ENCODE peak calls at places on chromosomes 11 and 22, in five cellular contexts. P, S, L, G and U are unnamed samples.
A peak's percentile ranks its signal among the peaks of the same experiment; 100 is the strongest.

GRCh38 chr11:67031791-67032561 is 9.0 kb downstream of the SYT12 start:
- DNase-seq in P (no peak), S (no peak), L (no peak), G (no peak), U (no peak)

GRCh38 chr22:31683181-31684105 is 21.4 kb upstream of the PISD start:
- DNase-seq in P (no peak), S (no peak), L (no peak), G (no peak), U (no peak)

GRCh38 chr22:44025171-44026065 is 1.3 kb downstream of the PARVB start:
- DNase-seq in P (peak; percentile 81), S (no peak), L (no peak), G (peak; percentile 88), U (peak; percentile 36)

GRCh38 chr11:44651535-44652130 is 75.1 kb upstream of the TSPAN18 start:
- DNase-seq in P (peak; percentile 49), S (no peak), L (no peak), G (peak; percentile 71), U (peak; percentile 54)

GRCh38 chr11:65439331-65440181 is 17.0 kb downstream of the NEAT1 start:
- DNase-seq in P (no peak), S (no peak), L (no peak), G (no peak), U (no peak)

GRCh38 chr11:33178443-33179154 is 17.3 kb upstream of the CSTF3 start:
- DNase-seq in P (no peak), S (no peak), L (no peak), G (no peak), U (no peak)

GRCh38 chr11:111937859-111938258 is 716 bp downstream of the DIXDC1 start:
- DNase-seq in P (no peak), S (no peak), L (no peak), G (no peak), U (peak; percentile 44)

GRCh38 chr11:133945087-133945974 is 11.4 kb downstream of the IGSF9B start:
- DNase-seq in P (no peak), S (peak; percentile 64), L (no peak), G (peak; percentile 86), U (no peak)

GRCh38 chr22:29722151-29722550 is 2.3 kb downstream of the CABP7 start:
- DNase-seq in P (no peak), S (no peak), L (no peak), G (no peak), U (no peak)

GRCh38 chr22:48696371-48696770 is 1131.3 kb downstream of the BRD1 start:
- DNase-seq in P (no peak), S (no peak), L (no peak), G (no peak), U (no peak)